ENCODE peak calls at places on chromosomes 11 and 22, in seven cellular contexts. M is sciatic nerve, K is DMS153, A is stomach, D is ureter, S is GM03348, O is GM12891. X is an unnamed sample.

GRCh38 chr11:64885367-64886286 is 7.2 kb upstream of the EHD1 start:
- DNase-seq in M (no peak), K (peak; percentile 54), A (no peak), D (no peak), S (no peak), O (no peak), X (no peak)

GRCh38 chr11:70467196-70468085 is 69.1 kb downstream of the CTTN start:
- DNase-seq in M (peak; percentile 86), K (peak; percentile 21), A (peak; percentile 74), D (peak; percentile 67), S (peak; percentile 87), O (no peak), X (peak; percentile 72)

GRCh38 chr11:1372660-1373059 is 17.1 kb upstream of the BRSK2 start:
- DNase-seq in M (no peak), K (no peak), A (no peak), D (no peak), S (no peak), O (no peak), X (no peak)

GRCh38 chr11:2158291-2158737 is 2.7 kb downstream of the INS start:
- DNase-seq in M (no peak), K (no peak), A (no peak), D (no peak), S (no peak), O (no peak), X (no peak)

GRCh38 chr22:49968831-49969661 is 8.5 kb downstream of the PIM3 start:
- DNase-seq in M (peak; percentile 60), K (no peak), A (peak; percentile 27), D (no peak), S (no peak), O (no peak), X (no peak)

GRCh38 chr11:3080104-3080503 is 22.9 kb upstream of the CARS1 start:
- DNase-seq in M (no peak), K (no peak), A (no peak), D (no peak), S (no peak), O (no peak), X (no peak)

GRCh38 chr11:44611088-44611487 is 45.6 kb downstream of the CD82 start:
- DNase-seq in M (no peak), K (no peak), A (no peak), D (no peak), S (peak; percentile 31), O (no peak), X (no peak)

GRCh38 chr11:2534131-2534956 is 89.5 kb downstream of the KCNQ1 start:
- DNase-seq in M (no peak), K (no peak), A (no peak), D (peak; percentile 75), S (no peak), O (no peak), X (no peak)

GRCh38 chr11:76885390-76886097 is 24.8 kb downstream of the ACER3 start:
- DNase-seq in M (no peak), K (no peak), A (no peak), D (no peak), S (no peak), O (no peak), X (no peak)

GRCh38 chr11:61378713-61379313 is 13.6 kb upstream of the TMEM216 start:
- DNase-seq in M (no peak), K (no peak), A (no peak), D (no peak), S (peak; percentile 91), O (no peak), X (no peak)